ENCODE peak calls at places on chromosomes 12 and 14, in six cellular contexts. F is HS-27A, Y is spleen, Q is dermis blood vessel endothelial cell, E is Caco-2, L is GM13976. G is an unnamed sample.

GRCh38 chr12:124967016-124967739 is 21.8 kb downstream of the DHX37 start:
- DNase-seq in Y (no peak), E (no peak), F (no peak), Q (no peak), L (no peak), G (no peak)

GRCh38 chr12:18383203-18383602 is 121.9 kb downstream of the PIK3C2G start:
- DNase-seq in L (no peak), Q (peak), Y (no peak), F (peak), E (peak), G (no peak)

GRCh38 chr12:3281588-3282150 is 204.5 kb downstream of the TSPAN9 start:
- DNase-seq in E (no peak), F (no peak), L (no peak), Y (no peak), Q (no peak), G (no peak)

GRCh38 chr12:31849090-31849687 is 110.0 kb upstream of the RESF1 start:
- DNase-seq in E (peak), L (no peak), Y (no peak), Q (peak), F (peak), G (no peak)

GRCh38 chr12:107356266-107356936 is 263.1 kb upstream of the CRY1 start:
- DNase-seq in L (no peak), Q (no peak), F (no peak), Y (no peak), E (no peak), G (no peak)

GRCh38 chr14:52987042-52987441 is 36.2 kb upstream of the FERMT2 start:
- DNase-seq in L (no peak), F (no peak), E (no peak), Q (no peak), Y (no peak), G (no peak)

GRCh38 chr14:104082807-104083206 is 2.7 kb upstream of the ASPG start:
- DNase-seq in E (no peak), Y (no peak), L (no peak), Q (no peak), F (no peak), G (peak)

GRCh38 chr12:125271850-125272249 is 206.6 kb downstream of the AACS start:
- DNase-seq in Y (no peak), F (no peak), E (no peak), Q (no peak), L (no peak), G (no peak)

GRCh38 chr12:131204416-131205311 is 251.0 kb downstream of the ADGRD1 start:
- DNase-seq in Y (peak), F (no peak), Q (no peak), L (peak), E (no peak), G (no peak)

GRCh38 chr12:57522887-57523705 is 472 bp downstream of the MBD6 start:
- DNase-seq in Y (peak), L (no peak), F (no peak), Q (peak), E (no peak), G (peak)

GRCh38 chr12:22255097-22255496 is 79.4 kb downstream of the ST8SIA1 start:
- DNase-seq in Y (no peak), F (no peak), E (no peak), L (no peak), Q (no peak), G (no peak)

GRCh38 chr12:39145175-39145999 is 240.0 kb upstream of the CPNE8 start:
- DNase-seq in Y (peak), Q (no peak), L (peak), E (no peak), F (no peak), G (peak)

GRCh38 chr12:124352839-124353238 is 57.9 kb downstream of the RFLNA start:
- DNase-seq in F (no peak), E (no peak), L (no peak), Q (peak), Y (no peak), G (peak)

GRCh38 chr14:76715102-76715926 is 46.0 kb upstream of the VASH1 start:
- DNase-seq in Y (no peak), E (no peak), F (no peak), Q (peak), L (no peak), G (no peak)

GRCh38 chr14:95496111-95496681 is 20.3 kb downstream of the SYNE3 start:
- DNase-seq in L (no peak), Q (no peak), F (no peak), E (no peak), Y (no peak), G (no peak)

GRCh38 chr14:46198676-46199075 is 452.9 kb downstream of the RPL10L start:
- DNase-seq in E (no peak), F (no peak), Q (no peak), L (no peak), Y (no peak), G (no peak)

GRCh38 chr12:99122496-99122895 is 477.4 kb downstream of the APAF1 start:
- DNase-seq in F (no peak), Q (no peak), Y (no peak), L (no peak), E (no peak), G (no peak)

GRCh38 chr14:20628063-20628854 is 13.2 kb downstream of the OR6S1 start:
- DNase-seq in F (no peak), Y (no peak), L (no peak), Q (no peak), E (no peak), G (no peak)

GRCh38 chr12:44143170-44143569 is 307.3 kb downstream of the TMEM117 start:
- DNase-seq in E (no peak), L (no peak), Q (no peak), F (no peak), Y (no peak), G (no peak)